ENCODE peak calls at places on chromosomes 1 and 21, in five cellular contexts. A is HCT116, Y is GM12878, B is spleen, J is transverse colon. O is an unnamed sample.

GRCh38 chr1:248404024-248404423 is 1.2 kb downstream of the OR2T1 start:
- DNase-seq in A (peak), Y (peak), B (no peak), J (no peak), O (peak)

GRCh38 chr1:182784556-182785171 is 4.9 kb upstream of the NPL start:
- DNase-seq in A (peak), Y (no peak), B (no peak), J (no peak), O (peak)

GRCh38 chr1:19664453-19665043 is at the start of gene HTR6:
- DNase-seq in A (no peak), Y (no peak), B (no peak), J (no peak), O (no peak)

GRCh38 chr1:24764848-24765247 is 19.6 kb downstream of the CLIC4 start:
- DNase-seq in A (no peak), Y (no peak), B (no peak), J (no peak), O (no peak)

GRCh38 chr1:157517026-157517425 is 35.3 kb downstream of the FCRL5 start:
- DNase-seq in A (no peak), Y (no peak), B (no peak), J (peak), O (no peak)

GRCh38 chr1:5644281-5645134 is 347.7 kb downstream of the NPHP4 start:
- DNase-seq in A (no peak), Y (no peak), B (no peak), J (no peak), O (no peak)

GRCh38 chr1:164726235-164726634 is 167.3 kb downstream of the PBX1 start:
- DNase-seq in A (no peak), Y (no peak), B (no peak), J (no peak), O (no peak)

GRCh38 chr1:44565265-44565750 is 109.0 kb downstream of the TMEM53 start:
- DNase-seq in A (no peak), Y (no peak), B (no peak), J (no peak), O (no peak)

GRCh38 chr1:183139281-183139942 is 46.7 kb upstream of the LAMC2 start:
- DNase-seq in A (no peak), Y (no peak), B (no peak), J (no peak), O (no peak)

GRCh38 chr1:155178441-155179106 is 4.9 kb downstream of the TRIM46 start:
- DNase-seq in A (no peak), Y (no peak), B (peak), J (peak), O (no peak)

GRCh38 chr21:31088196-31088751 is 50.0 kb upstream of the KRTAP19-8 start:
- DNase-seq in A (no peak), Y (no peak), B (no peak), J (no peak), O (no peak)

GRCh38 chr1:166197597-166197996 is 30.8 kb upstream of the FAM78B start:
- DNase-seq in A (no peak), Y (no peak), B (no peak), J (no peak), O (no peak)

GRCh38 chr1:12572506-12572905 is 45.5 kb downstream of the DHRS3 start:
- DNase-seq in A (no peak), Y (no peak), B (no peak), J (no peak), O (no peak)

GRCh38 chr1:96313216-96313615 is 408.4 kb upstream of the PTBP2 start:
- DNase-seq in A (no peak), Y (no peak), B (no peak), J (no peak), O (no peak)

GRCh38 chr1:3327936-3328590 is 126.4 kb upstream of the ARHGEF16 start:
- DNase-seq in A (no peak), Y (no peak), B (no peak), J (no peak), O (no peak)

GRCh38 chr1:93735722-93736121 is 54.1 kb upstream of the BCAR3 start:
- DNase-seq in A (no peak), Y (no peak), B (no peak), J (no peak), O (no peak)

GRCh38 chr1:243727503-243728191 is 122.4 kb downstream of the AKT3 start:
- DNase-seq in A (no peak), Y (peak), B (no peak), J (no peak), O (no peak)

GRCh38 chr1:2413495-2414296 is 1.3 kb upstream of the PEX10 start:
- DNase-seq in A (no peak), Y (no peak), B (peak), J (peak), O (no peak)

GRCh38 chr1:61368876-61369275 is 286.5 kb downstream of the NFIA start:
- DNase-seq in A (no peak), Y (no peak), B (no peak), J (no peak), O (no peak)

GRCh38 chr1:96581786-96582185 is 139.8 kb upstream of the PTBP2 start:
- DNase-seq in A (no peak), Y (no peak), B (no peak), J (no peak), O (no peak)

GRCh38 chr1:162609306-162609705 is 23.0 kb upstream of the DDR2 start:
- DNase-seq in A (no peak), Y (no peak), B (no peak), J (no peak), O (no peak)

GRCh38 chr1:162605225-162605927 is 26.9 kb upstream of the DDR2 start:
- DNase-seq in A (peak), Y (no peak), B (no peak), J (no peak), O (no peak)
- TF ChIP-seq POLR2AphosphoS5 in A (no peak), Y (no peak), B (no peak), J (peak), O (no peak)

GRCh38 chr1:181073638-181074037 is 14.9 kb upstream of the IER5 start:
- DNase-seq in A (no peak), Y (no peak), B (no peak), J (no peak), O (peak)
- TF ChIP-seq POLR2AphosphoS5 in A (no peak), Y (no peak), B (no peak), J (no peak), O (no peak)

DNA sequence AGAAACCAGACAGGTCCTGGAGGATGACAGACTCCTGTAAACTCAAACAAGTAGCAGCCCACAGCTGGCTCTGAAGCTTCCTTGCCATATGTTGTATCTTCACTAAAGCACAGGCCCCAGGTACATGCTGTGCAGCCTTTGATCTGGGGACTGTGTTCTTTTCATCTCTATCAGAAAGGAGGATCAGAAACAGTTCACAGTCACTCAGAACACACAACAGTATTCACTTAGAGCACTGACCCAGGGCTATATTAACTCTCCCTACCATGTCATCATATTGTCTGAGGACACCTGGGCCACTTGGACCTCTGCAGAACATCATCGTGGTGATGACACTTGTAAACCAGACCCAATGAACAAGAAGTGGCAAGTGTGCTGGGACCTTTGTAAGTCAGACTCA is 222.0 kb downstream of the SETD4 start:
- DNase-seq in A (no peak), Y (no peak), B (no peak), J (no peak), O (no peak)
- TF ChIP-seq POLR2AphosphoS5 in A (no peak), Y (no peak), B (no peak), J (no peak), O (no peak)

GRCh38 chr1:27632387-27633297 is 2.3 kb downstream of the FGR start:
- DNase-seq in A (no peak), Y (peak), B (peak), J (no peak), O (no peak)

GRCh38 chr1:27633640-27634165 is 1.3 kb downstream of the FGR start:
- DNase-seq in A (no peak), Y (no peak), B (peak), J (no peak), O (no peak)

GRCh38 chr1:27628712-27629111 is 6.3 kb downstream of the FGR start:
- DNase-seq in A (no peak), Y (no peak), B (peak), J (no peak), O (no peak)

GRCh38 chr1:27633298-27633610 is 1.7 kb downstream of the FGR start:
- DNase-seq in A (no peak), Y (no peak), B (peak), J (no peak), O (no peak)

GRCh38 chr1:27630859-27631491 is 4.0 kb downstream of the FGR start:
- DNase-seq in A (no peak), Y (peak), B (peak), J (no peak), O (no peak)
- TF ChIP-seq POLR2AphosphoS5 in A (no peak), Y (peak), B (peak), J (no peak), O (no peak)

GRCh38 chr1:221098462-221099406 is 219.5 kb downstream of the HLX start:
- DNase-seq in A (no peak), Y (no peak), B (no peak), J (no peak), O (no peak)
- TF ChIP-seq POLR2AphosphoS5 in A (no peak), Y (no peak), B (no peak), J (no peak), O (no peak)

DNA sequence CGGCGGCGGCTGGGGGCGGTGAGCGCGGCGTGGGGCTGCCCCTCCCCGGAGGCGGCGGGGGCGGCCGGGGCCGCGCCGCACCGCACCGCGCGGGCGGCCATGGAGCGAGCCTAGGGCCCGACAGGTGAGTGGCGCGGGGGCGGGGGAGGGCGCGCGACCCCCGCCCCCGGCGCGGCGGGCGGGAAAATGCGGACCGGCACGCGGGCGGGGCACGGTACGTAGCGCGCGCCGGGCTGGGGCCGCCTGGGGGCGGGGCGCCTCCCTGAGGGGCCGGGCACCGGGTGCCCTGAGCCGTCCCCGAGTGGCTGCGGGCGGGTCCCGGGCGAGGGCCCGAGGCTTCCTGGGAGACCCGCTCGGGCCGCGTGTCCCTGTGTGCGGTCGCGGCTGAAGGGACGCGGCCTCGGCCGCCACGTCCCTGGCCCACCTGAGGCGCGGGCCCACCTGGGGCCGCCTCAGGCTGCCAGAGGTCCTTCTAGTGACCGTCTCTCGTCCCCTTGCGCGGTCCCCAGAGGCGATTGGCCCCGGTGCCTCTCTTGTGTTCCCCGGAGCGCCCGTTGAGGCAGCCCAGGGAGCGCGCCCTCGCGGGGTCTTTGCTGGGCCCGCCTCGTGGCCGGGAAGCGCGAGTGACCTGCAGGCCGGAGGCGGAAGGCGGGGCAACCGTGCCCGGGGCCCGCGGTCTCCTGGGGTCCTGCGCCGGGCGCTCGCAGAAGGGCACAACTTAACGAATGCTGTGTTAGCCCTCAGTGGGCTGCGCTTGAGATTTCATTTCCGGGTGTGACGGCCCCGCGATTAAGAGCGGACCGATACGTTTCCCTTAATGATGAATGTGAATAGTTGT is 500 bp downstream of the FAM20B start:
- DNase-seq in A (peak), Y (no peak), B (peak), J (peak), O (no peak)
- TF ChIP-seq POLR2AphosphoS5 in A (peak), Y (no peak), B (peak), J (peak), O (no peak)

GRCh38 chr1:1058921-1059493 is 15.1 kb downstream of the RNF223 start:
- DNase-seq in A (no peak), Y (no peak), B (peak), J (no peak), O (no peak)
- TF ChIP-seq POLR2AphosphoS5 in A (no peak), Y (no peak), B (no peak), J (no peak), O (no peak)

DNA sequence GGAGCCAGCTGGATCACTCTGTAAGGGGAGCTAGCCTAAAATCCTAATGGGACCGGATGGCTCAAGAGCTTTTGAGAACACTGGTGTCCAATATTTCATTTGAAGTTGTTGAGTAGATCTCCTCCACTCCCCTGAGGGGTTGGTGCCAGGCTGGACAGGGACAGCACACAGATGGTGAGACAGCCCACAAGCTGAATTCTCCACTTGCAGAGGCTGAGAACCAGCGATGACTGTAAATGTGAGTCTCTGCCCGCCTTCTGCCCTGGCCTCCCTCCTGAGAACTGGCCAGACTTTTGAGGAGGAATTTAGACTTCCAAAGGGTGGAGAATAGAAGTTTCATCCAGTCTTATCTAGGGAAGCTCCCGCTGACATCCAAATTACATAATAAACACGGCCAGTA is 20.5 kb upstream of the COQ8A start:
- DNase-seq in A (no peak), Y (no peak), B (no peak), J (no peak), O (no peak)
- TF ChIP-seq POLR2AphosphoS5 in A (no peak), Y (no peak), B (no peak), J (no peak), O (no peak)

O was measured in SK-N-MC.